ENCODE peak calls at places on chromosomes 11 and 22, in ten cellular contexts. One of them, this sample, is unnamed.

GRCh38 chr11:70736461-70736860 is 338.1 kb downstream of the CTTN start:
- DNase-seq in astrocyte of the hippocampus: no peak
- DNase-seq in mesothelial cell of epicardium: no peak
- DNase-seq in stimulated activated CD4-positive, alpha-beta T cell treated with anti-CD3 and anti-CD28 coated beads, Interleukin-12 subunit alpha, Interleukin-12 subunit beta, amount 100 ng/mL, for 24 hours: no peak
- DNase-seq in endothelial cell: no peak
- DNase-seq in HEK293T: no peak
- DNase-seq in upper lobe of right lung: peak
- DNase-seq in iPS DF 6.9: no peak
- DNase-seq in Caki2: no peak
- DNase-seq in HCEC 1CT: no peak
- DNase-seq in this sample: no peak

GRCh38 chr22:17091851-17092250 is 7.1 kb downstream of the IL17RA start:
- DNase-seq in astrocyte of the hippocampus: no peak
- DNase-seq in mesothelial cell of epicardium: no peak
- DNase-seq in stimulated activated CD4-positive, alpha-beta T cell treated with anti-CD3 and anti-CD28 coated beads, Interleukin-12 subunit alpha, Interleukin-12 subunit beta, amount 100 ng/mL, for 24 hours: no peak
- DNase-seq in endothelial cell: no peak
- DNase-seq in HEK293T: no peak
- DNase-seq in upper lobe of right lung: peak
- DNase-seq in iPS DF 6.9: no peak
- DNase-seq in Caki2: no peak
- DNase-seq in HCEC 1CT: no peak
- DNase-seq in this sample: no peak

GRCh38 chr22:37244114-37244921 is at the start of gene RAC2:
- DNase-seq in astrocyte of the hippocampus: peak
- DNase-seq in mesothelial cell of epicardium: no peak
- DNase-seq in stimulated activated CD4-positive, alpha-beta T cell treated with anti-CD3 and anti-CD28 coated beads, Interleukin-12 subunit alpha, Interleukin-12 subunit beta, amount 100 ng/mL, for 24 hours: peak
- DNase-seq in endothelial cell: peak
- DNase-seq in HEK293T: no peak
- DNase-seq in upper lobe of right lung: peak
- DNase-seq in iPS DF 6.9: no peak
- DNase-seq in Caki2: peak
- DNase-seq in HCEC 1CT: no peak
- DNase-seq in this sample: peak

GRCh38 chr11:44030276-44030932 is 17.4 kb upstream of the ACCSL start:
- DNase-seq in astrocyte of the hippocampus: peak
- DNase-seq in mesothelial cell of epicardium: no peak
- DNase-seq in stimulated activated CD4-positive, alpha-beta T cell treated with anti-CD3 and anti-CD28 coated beads, Interleukin-12 subunit alpha, Interleukin-12 subunit beta, amount 100 ng/mL, for 24 hours: no peak
- DNase-seq in endothelial cell: no peak
- DNase-seq in HEK293T: no peak
- DNase-seq in upper lobe of right lung: no peak
- DNase-seq in iPS DF 6.9: no peak
- DNase-seq in Caki2: no peak
- DNase-seq in HCEC 1CT: peak
- DNase-seq in this sample: no peak

GRCh38 chr11:76696756-76697155 is 26.2 kb upstream of the LRRC32 start:
- DNase-seq in astrocyte of the hippocampus: no peak
- DNase-seq in mesothelial cell of epicardium: no peak
- DNase-seq in stimulated activated CD4-positive, alpha-beta T cell treated with anti-CD3 and anti-CD28 coated beads, Interleukin-12 subunit alpha, Interleukin-12 subunit beta, amount 100 ng/mL, for 24 hours: no peak
- DNase-seq in endothelial cell: no peak
- DNase-seq in HEK293T: no peak
- DNase-seq in upper lobe of right lung: no peak
- DNase-seq in iPS DF 6.9: no peak
- DNase-seq in Caki2: no peak
- DNase-seq in HCEC 1CT: no peak
- DNase-seq in this sample: no peak

GRCh38 chr11:64571050-64571409 is 20.0 kb upstream of the SLC22A12 start:
- DNase-seq in astrocyte of the hippocampus: no peak
- DNase-seq in mesothelial cell of epicardium: no peak
- DNase-seq in stimulated activated CD4-positive, alpha-beta T cell treated with anti-CD3 and anti-CD28 coated beads, Interleukin-12 subunit alpha, Interleukin-12 subunit beta, amount 100 ng/mL, for 24 hours: no peak
- DNase-seq in endothelial cell: no peak
- DNase-seq in HEK293T: no peak
- DNase-seq in upper lobe of right lung: peak
- DNase-seq in iPS DF 6.9: no peak
- DNase-seq in Caki2: no peak
- DNase-seq in HCEC 1CT: no peak
- DNase-seq in this sample: no peak

GRCh38 chr11:119414321-119414720 is 8.7 kb downstream of the THY1 start:
- DNase-seq in astrocyte of the hippocampus: no peak
- DNase-seq in mesothelial cell of epicardium: no peak
- DNase-seq in stimulated activated CD4-positive, alpha-beta T cell treated with anti-CD3 and anti-CD28 coated beads, Interleukin-12 subunit alpha, Interleukin-12 subunit beta, amount 100 ng/mL, for 24 hours: no peak
- DNase-seq in endothelial cell: no peak
- DNase-seq in HEK293T: no peak
- DNase-seq in upper lobe of right lung: no peak
- DNase-seq in iPS DF 6.9: no peak
- DNase-seq in Caki2: no peak
- DNase-seq in HCEC 1CT: no peak
- DNase-seq in this sample: no peak

GRCh38 chr11:128802358-128802981 is 64.6 kb downstream of the KCNJ1 start:
- DNase-seq in astrocyte of the hippocampus: peak
- DNase-seq in mesothelial cell of epicardium: no peak
- DNase-seq in stimulated activated CD4-positive, alpha-beta T cell treated with anti-CD3 and anti-CD28 coated beads, Interleukin-12 subunit alpha, Interleukin-12 subunit beta, amount 100 ng/mL, for 24 hours: no peak
- DNase-seq in endothelial cell: peak
- DNase-seq in HEK293T: peak
- DNase-seq in upper lobe of right lung: no peak
- DNase-seq in iPS DF 6.9: no peak
- DNase-seq in Caki2: no peak
- DNase-seq in HCEC 1CT: peak
- DNase-seq in this sample: no peak

GRCh38 chr11:14499178-14499559 is 442 bp downstream of the COPB1 start:
- DNase-seq in astrocyte of the hippocampus: peak
- DNase-seq in mesothelial cell of epicardium: no peak
- DNase-seq in stimulated activated CD4-positive, alpha-beta T cell treated with anti-CD3 and anti-CD28 coated beads, Interleukin-12 subunit alpha, Interleukin-12 subunit beta, amount 100 ng/mL, for 24 hours: peak
- DNase-seq in endothelial cell: peak
- DNase-seq in HEK293T: no peak
- DNase-seq in upper lobe of right lung: no peak
- DNase-seq in iPS DF 6.9: no peak
- DNase-seq in Caki2: peak
- DNase-seq in HCEC 1CT: no peak
- DNase-seq in this sample: no peak

GRCh38 chr11:85923455-85923854 is 68.3 kb downstream of the CCDC83 start:
- DNase-seq in astrocyte of the hippocampus: no peak
- DNase-seq in mesothelial cell of epicardium: no peak
- DNase-seq in stimulated activated CD4-positive, alpha-beta T cell treated with anti-CD3 and anti-CD28 coated beads, Interleukin-12 subunit alpha, Interleukin-12 subunit beta, amount 100 ng/mL, for 24 hours: no peak
- DNase-seq in endothelial cell: no peak
- DNase-seq in HEK293T: no peak
- DNase-seq in upper lobe of right lung: no peak
- DNase-seq in iPS DF 6.9: no peak
- DNase-seq in Caki2: no peak
- DNase-seq in HCEC 1CT: no peak
- DNase-seq in this sample: no peak

GRCh38 chr11:117834838-117835443 is 10.4 kb upstream of the FXYD2 start:
- DNase-seq in astrocyte of the hippocampus: no peak
- DNase-seq in mesothelial cell of epicardium: no peak
- DNase-seq in stimulated activated CD4-positive, alpha-beta T cell treated with anti-CD3 and anti-CD28 coated beads, Interleukin-12 subunit alpha, Interleukin-12 subunit beta, amount 100 ng/mL, for 24 hours: no peak
- DNase-seq in endothelial cell: no peak
- DNase-seq in HEK293T: no peak
- DNase-seq in upper lobe of right lung: no peak
- DNase-seq in iPS DF 6.9: no peak
- DNase-seq in Caki2: no peak
- DNase-seq in HCEC 1CT: no peak
- DNase-seq in this sample: no peak

GRCh38 chr11:132588366-132588765 is 943.9 kb downstream of the OPCML start:
- DNase-seq in astrocyte of the hippocampus: no peak
- DNase-seq in mesothelial cell of epicardium: no peak
- DNase-seq in stimulated activated CD4-positive, alpha-beta T cell treated with anti-CD3 and anti-CD28 coated beads, Interleukin-12 subunit alpha, Interleukin-12 subunit beta, amount 100 ng/mL, for 24 hours: no peak
- DNase-seq in endothelial cell: no peak
- DNase-seq in HEK293T: no peak
- DNase-seq in upper lobe of right lung: no peak
- DNase-seq in iPS DF 6.9: no peak
- DNase-seq in Caki2: no peak
- DNase-seq in HCEC 1CT: peak
- DNase-seq in this sample: no peak

GRCh38 chr11:94815705-94816344 is 47.7 kb downstream of the AMOTL1 start:
- DNase-seq in astrocyte of the hippocampus: no peak
- DNase-seq in mesothelial cell of epicardium: no peak
- DNase-seq in stimulated activated CD4-positive, alpha-beta T cell treated with anti-CD3 and anti-CD28 coated beads, Interleukin-12 subunit alpha, Interleukin-12 subunit beta, amount 100 ng/mL, for 24 hours: no peak
- DNase-seq in endothelial cell: no peak
- DNase-seq in HEK293T: no peak
- DNase-seq in upper lobe of right lung: no peak
- DNase-seq in iPS DF 6.9: peak
- DNase-seq in Caki2: peak
- DNase-seq in HCEC 1CT: no peak
- DNase-seq in this sample: no peak

GRCh38 chr22:46984751-46985506 is 222.5 kb downstream of the TBC1D22A start:
- DNase-seq in astrocyte of the hippocampus: peak
- DNase-seq in mesothelial cell of epicardium: no peak
- DNase-seq in stimulated activated CD4-positive, alpha-beta T cell treated with anti-CD3 and anti-CD28 coated beads, Interleukin-12 subunit alpha, Interleukin-12 subunit beta, amount 100 ng/mL, for 24 hours: no peak
- DNase-seq in endothelial cell: no peak
- DNase-seq in HEK293T: no peak
- DNase-seq in upper lobe of right lung: no peak
- DNase-seq in iPS DF 6.9: no peak
- DNase-seq in Caki2: no peak
- DNase-seq in HCEC 1CT: peak
- DNase-seq in this sample: no peak

GRCh38 chr11:74021998-74022397 is 13.1 kb upstream of the UCP3 start:
- DNase-seq in astrocyte of the hippocampus: no peak
- DNase-seq in mesothelial cell of epicardium: no peak
- DNase-seq in stimulated activated CD4-positive, alpha-beta T cell treated with anti-CD3 and anti-CD28 coated beads, Interleukin-12 subunit alpha, Interleukin-12 subunit beta, amount 100 ng/mL, for 24 hours: no peak
- DNase-seq in endothelial cell: no peak
- DNase-seq in HEK293T: no peak
- DNase-seq in upper lobe of right lung: no peak
- DNase-seq in iPS DF 6.9: no peak
- DNase-seq in Caki2: no peak
- DNase-seq in HCEC 1CT: no peak
- DNase-seq in this sample: no peak

GRCh38 chr22:50146440-50147228 is 23.9 kb upstream of the PANX2 start:
- DNase-seq in astrocyte of the hippocampus: peak
- DNase-seq in mesothelial cell of epicardium: no peak
- DNase-seq in stimulated activated CD4-positive, alpha-beta T cell treated with anti-CD3 and anti-CD28 coated beads, Interleukin-12 subunit alpha, Interleukin-12 subunit beta, amount 100 ng/mL, for 24 hours: no peak
- DNase-seq in endothelial cell: no peak
- DNase-seq in HEK293T: peak
- DNase-seq in upper lobe of right lung: peak
- DNase-seq in iPS DF 6.9: no peak
- DNase-seq in Caki2: peak
- DNase-seq in HCEC 1CT: peak
- DNase-seq in this sample: no peak

GRCh38 chr22:40728731-40729189 is 49.5 kb downstream of the MCHR1 start:
- DNase-seq in astrocyte of the hippocampus: peak
- DNase-seq in mesothelial cell of epicardium: no peak
- DNase-seq in stimulated activated CD4-positive, alpha-beta T cell treated with anti-CD3 and anti-CD28 coated beads, Interleukin-12 subunit alpha, Interleukin-12 subunit beta, amount 100 ng/mL, for 24 hours: peak
- DNase-seq in endothelial cell: no peak
- DNase-seq in HEK293T: no peak
- DNase-seq in upper lobe of right lung: no peak
- DNase-seq in iPS DF 6.9: no peak
- DNase-seq in Caki2: no peak
- DNase-seq in HCEC 1CT: no peak
- DNase-seq in this sample: no peak

GRCh38 chr11:99376463-99376862 is 355.7 kb downstream of the CNTN5 start:
- DNase-seq in astrocyte of the hippocampus: no peak
- DNase-seq in mesothelial cell of epicardium: no peak
- DNase-seq in stimulated activated CD4-positive, alpha-beta T cell treated with anti-CD3 and anti-CD28 coated beads, Interleukin-12 subunit alpha, Interleukin-12 subunit beta, amount 100 ng/mL, for 24 hours: no peak
- DNase-seq in endothelial cell: no peak
- DNase-seq in HEK293T: no peak
- DNase-seq in upper lobe of right lung: no peak
- DNase-seq in iPS DF 6.9: no peak
- DNase-seq in Caki2: no peak
- DNase-seq in HCEC 1CT: no peak
- DNase-seq in this sample: no peak

GRCh38 chr11:35105319-35106063 is 33.5 kb upstream of the CD44 start:
- DNase-seq in astrocyte of the hippocampus: peak
- DNase-seq in mesothelial cell of epicardium: no peak
- DNase-seq in stimulated activated CD4-positive, alpha-beta T cell treated with anti-CD3 and anti-CD28 coated beads, Interleukin-12 subunit alpha, Interleukin-12 subunit beta, amount 100 ng/mL, for 24 hours: no peak
- DNase-seq in endothelial cell: no peak
- DNase-seq in HEK293T: no peak
- DNase-seq in upper lobe of right lung: no peak
- DNase-seq in iPS DF 6.9: no peak
- DNase-seq in Caki2: no peak
- DNase-seq in HCEC 1CT: no peak
- DNase-seq in this sample: no peak

GRCh38 chr22:40674274-40674673 is 5.0 kb upstream of the MCHR1 start:
- DNase-seq in astrocyte of the hippocampus: no peak
- DNase-seq in mesothelial cell of epicardium: no peak
- DNase-seq in stimulated activated CD4-positive, alpha-beta T cell treated with anti-CD3 and anti-CD28 coated beads, Interleukin-12 subunit alpha, Interleukin-12 subunit beta, amount 100 ng/mL, for 24 hours: no peak
- DNase-seq in endothelial cell: no peak
- DNase-seq in HEK293T: no peak
- DNase-seq in upper lobe of right lung: no peak
- DNase-seq in iPS DF 6.9: no peak
- DNase-seq in Caki2: no peak
- DNase-seq in HCEC 1CT: no peak
- DNase-seq in this sample: no peak

GRCh38 chr11:7775689-7776088 is 21.1 kb downstream of the OR5P2 start:
- DNase-seq in astrocyte of the hippocampus: no peak
- DNase-seq in mesothelial cell of epicardium: no peak
- DNase-seq in stimulated activated CD4-positive, alpha-beta T cell treated with anti-CD3 and anti-CD28 coated beads, Interleukin-12 subunit alpha, Interleukin-12 subunit beta, amount 100 ng/mL, for 24 hours: no peak
- DNase-seq in endothelial cell: no peak
- DNase-seq in HEK293T: no peak
- DNase-seq in upper lobe of right lung: no peak
- DNase-seq in iPS DF 6.9: no peak
- DNase-seq in Caki2: no peak
- DNase-seq in HCEC 1CT: no peak
- DNase-seq in this sample: no peak

GRCh38 chr11:36010010-36010740 is 66.3 kb downstream of the LDLRAD3 start:
- DNase-seq in astrocyte of the hippocampus: no peak
- DNase-seq in mesothelial cell of epicardium: no peak
- DNase-seq in stimulated activated CD4-positive, alpha-beta T cell treated with anti-CD3 and anti-CD28 coated beads, Interleukin-12 subunit alpha, Interleukin-12 subunit beta, amount 100 ng/mL, for 24 hours: no peak
- DNase-seq in endothelial cell: no peak
- DNase-seq in HEK293T: no peak
- DNase-seq in upper lobe of right lung: no peak
- DNase-seq in iPS DF 6.9: no peak
- DNase-seq in Caki2: no peak
- DNase-seq in HCEC 1CT: peak
- DNase-seq in this sample: no peak

GRCh38 chr11:10993186-10993585 is 135.3 kb upstream of the ZBED5 start:
- DNase-seq in astrocyte of the hippocampus: no peak
- DNase-seq in mesothelial cell of epicardium: no peak
- DNase-seq in stimulated activated CD4-positive, alpha-beta T cell treated with anti-CD3 and anti-CD28 coated beads, Interleukin-12 subunit alpha, Interleukin-12 subunit beta, amount 100 ng/mL, for 24 hours: no peak
- DNase-seq in endothelial cell: no peak
- DNase-seq in HEK293T: no peak
- DNase-seq in upper lobe of right lung: no peak
- DNase-seq in iPS DF 6.9: no peak
- DNase-seq in Caki2: no peak
- DNase-seq in HCEC 1CT: peak
- DNase-seq in this sample: no peak

GRCh38 chr11:76625787-76626186 is 44.8 kb downstream of the LRRC32 start:
- DNase-seq in astrocyte of the hippocampus: no peak
- DNase-seq in mesothelial cell of epicardium: no peak
- DNase-seq in stimulated activated CD4-positive, alpha-beta T cell treated with anti-CD3 and anti-CD28 coated beads, Interleukin-12 subunit alpha, Interleukin-12 subunit beta, amount 100 ng/mL, for 24 hours: no peak
- DNase-seq in endothelial cell: peak
- DNase-seq in HEK293T: no peak
- DNase-seq in upper lobe of right lung: no peak
- DNase-seq in iPS DF 6.9: no peak
- DNase-seq in Caki2: no peak
- DNase-seq in HCEC 1CT: no peak
- DNase-seq in this sample: no peak

GRCh38 chr11:134266841-134267251 is 9.3 kb upstream of the GLB1L3 start:
- DNase-seq in astrocyte of the hippocampus: peak
- DNase-seq in mesothelial cell of epicardium: no peak
- DNase-seq in stimulated activated CD4-positive, alpha-beta T cell treated with anti-CD3 and anti-CD28 coated beads, Interleukin-12 subunit alpha, Interleukin-12 subunit beta, amount 100 ng/mL, for 24 hours: no peak
- DNase-seq in endothelial cell: no peak
- DNase-seq in HEK293T: no peak
- DNase-seq in upper lobe of right lung: no peak
- DNase-seq in iPS DF 6.9: no peak
- DNase-seq in Caki2: no peak
- DNase-seq in HCEC 1CT: peak
- DNase-seq in this sample: no peak

GRCh38 chr11:4060182-4060923 is 34.2 kb upstream of the RRM1 start:
- DNase-seq in astrocyte of the hippocampus: no peak
- DNase-seq in mesothelial cell of epicardium: no peak
- DNase-seq in stimulated activated CD4-positive, alpha-beta T cell treated with anti-CD3 and anti-CD28 coated beads, Interleukin-12 subunit alpha, Interleukin-12 subunit beta, amount 100 ng/mL, for 24 hours: no peak
- DNase-seq in endothelial cell: no peak
- DNase-seq in HEK293T: no peak
- DNase-seq in upper lobe of right lung: no peak
- DNase-seq in iPS DF 6.9: no peak
- DNase-seq in Caki2: no peak
- DNase-seq in HCEC 1CT: no peak
- DNase-seq in this sample: no peak

GRCh38 chr11:130051077-130051476 is 18.6 kb upstream of the APLP2 start:
- DNase-seq in astrocyte of the hippocampus: no peak
- DNase-seq in mesothelial cell of epicardium: no peak
- DNase-seq in stimulated activated CD4-positive, alpha-beta T cell treated with anti-CD3 and anti-CD28 coated beads, Interleukin-12 subunit alpha, Interleukin-12 subunit beta, amount 100 ng/mL, for 24 hours: no peak
- DNase-seq in endothelial cell: no peak
- DNase-seq in HEK293T: no peak
- DNase-seq in upper lobe of right lung: no peak
- DNase-seq in iPS DF 6.9: no peak
- DNase-seq in Caki2: no peak
- DNase-seq in HCEC 1CT: peak
- DNase-seq in this sample: peak

GRCh38 chr22:29503811-29504372 is 23.9 kb downstream of the NEFH start:
- DNase-seq in astrocyte of the hippocampus: peak
- DNase-seq in mesothelial cell of epicardium: no peak
- DNase-seq in stimulated activated CD4-positive, alpha-beta T cell treated with anti-CD3 and anti-CD28 coated beads, Interleukin-12 subunit alpha, Interleukin-12 subunit beta, amount 100 ng/mL, for 24 hours: no peak
- DNase-seq in endothelial cell: no peak
- DNase-seq in HEK293T: no peak
- DNase-seq in upper lobe of right lung: no peak
- DNase-seq in iPS DF 6.9: no peak
- DNase-seq in Caki2: peak
- DNase-seq in HCEC 1CT: peak
- DNase-seq in this sample: no peak

This sample was measured in SIG-M5.